ENCODE peak calls at places on chromosomes 7 and 10, in four cellular contexts. A is epithelial cell of esophagus; T is CD4-positive, alpha-beta T cell; S is choroid plexus epithelial cell. V is an unnamed sample.

GRCh38 chr7:31335161-31335888 is 5.2 kb downstream of the NEUROD6 start:
- DNase-seq in A (no peak), T (no peak), S (no peak), V (no peak)

GRCh38 chr10:115432188-115432819 is 339.1 kb downstream of the ATRNL1 start:
- DNase-seq in A (peak; percentile 27), T (no peak), S (peak; percentile 60), V (no peak)

GRCh38 chr10:36885746-36886145 is 239.7 kb upstream of the ANKRD30A start:
- DNase-seq in A (no peak), T (no peak), S (no peak), V (no peak)

GRCh38 chr10:117536862-117537435 is 5.6 kb upstream of the EMX2 start:
- DNase-seq in A (no peak), T (no peak), S (no peak), V (no peak)

GRCh38 chr7:93944673-93945072 is 23.1 kb downstream of the GNG11 start:
- DNase-seq in A (no peak), T (no peak), S (peak; percentile 62), V (no peak)

GRCh38 chr7:116673504-116673865 is 1.5 kb downstream of the MET start:
- DNase-seq in A (peak; percentile 21), T (no peak), S (no peak), V (no peak)

GRCh38 chr7:150333659-150334058 is 7.8 kb downstream of the RARRES2 start:
- DNase-seq in A (no peak), T (no peak), S (no peak), V (no peak)

GRCh38 chr10:34150103-34150502 is 665.0 kb downstream of the PARD3 start:
- DNase-seq in A (no peak), T (no peak), S (no peak), V (no peak)

GRCh38 chr7:46586406-46586805 is 665.3 kb upstream of the IGFBP3 start:
- DNase-seq in A (no peak), T (no peak), S (peak; percentile 71), V (no peak)

GRCh38 chr10:46224414-46224682 is 62.4 kb upstream of the ANTXRL start:
- DNase-seq in A (no peak), T (no peak), S (no peak), V (no peak)

GRCh38 chr10:50576245-50576815 is 47.4 kb downstream of the SGMS1 start:
- DNase-seq in A (no peak), T (no peak), S (no peak), V (no peak)

GRCh38 chr10:61471491-61471890 is 18.3 kb upstream of the TMEM26 start:
- DNase-seq in A (no peak), T (no peak), S (peak; percentile 17), V (no peak)

GRCh38 chr7:23787272-23787671 is 77.3 kb downstream of the STK31 start:
- DNase-seq in A (peak; percentile 1), T (no peak), S (no peak), V (no peak)

GRCh38 chr7:41122256-41122987 is 580.5 kb downstream of the INHBA start:
- DNase-seq in A (no peak), T (no peak), S (no peak), V (no peak)

GRCh38 chr7:113521468-113521867 is 397.3 kb downstream of the PPP1R3A start:
- DNase-seq in A (peak; percentile 55), T (no peak), S (peak; percentile 18), V (no peak)

GRCh38 chr10:49608925-49609282 is 1.2 kb upstream of the SLC18A3 start:
- DNase-seq in A (no peak), T (no peak), S (no peak), V (no peak)

GRCh38 chr7:24851791-24852190 is 94.5 kb upstream of the GSDME start:
- DNase-seq in A (peak; percentile 59), T (no peak), S (peak; percentile 58), V (peak; percentile 30)

GRCh38 chr10:114061148-114061547 is 17.5 kb downstream of the ADRB1 start:
- DNase-seq in A (peak; percentile 99), T (no peak), S (no peak), V (peak; percentile 92)

GRCh38 chr10:93067443-93068365 is 6.0 kb upstream of the CYP26A1 start:
- DNase-seq in A (no peak), T (no peak), S (no peak), V (no peak)

GRCh38 chr10:26887611-26888215 is 27.0 kb upstream of the ABI1 start:
- DNase-seq in A (peak; percentile 61), T (no peak), S (no peak), V (no peak)

GRCh38 chr10:2852574-2853323 is 214.6 kb upstream of the PFKP start:
- DNase-seq in A (no peak), T (no peak), S (no peak), V (no peak)

GRCh38 chr7:149780056-149780455 is 6.7 kb upstream of the ZNF467 start:
- DNase-seq in A (no peak), T (no peak), S (no peak), V (no peak)

GRCh38 chr10:75398630-75399460 is 2.7 kb downstream of the ZNF503 start:
- DNase-seq in A (peak; percentile 40), T (no peak), S (no peak), V (no peak)

GRCh38 chr7:100895956-100896742 is 461 bp upstream of the ACHE start:
- DNase-seq in A (no peak), T (no peak), S (no peak), V (no peak)

GRCh38 chr7:54215424-54215823 is 326.8 kb upstream of the VSTM2A start:
- DNase-seq in A (no peak), T (no peak), S (no peak), V (no peak)

GRCh38 chr10:48779546-48780152 is 95.0 kb downstream of the WDFY4 start:
- DNase-seq in A (no peak), T (no peak), S (no peak), V (no peak)

GRCh38 chr10:72639441-72639873 is 13.6 kb upstream of the MICU1 start:
- DNase-seq in A (no peak), T (no peak), S (no peak), V (no peak)

GRCh38 chr7:6497637-6497905 is 49.8 kb upstream of the DAGLB start:
- DNase-seq in A (no peak), T (no peak), S (no peak), V (no peak)

GRCh38 chr10:82982110-82982608 is 1107.2 kb downstream of the NRG3 start:
- DNase-seq in A (peak; percentile 58), T (no peak), S (peak; percentile 74), V (peak; percentile 69)

GRCh38 chr10:47025540-47026300 is 114.5 kb downstream of the PTPN20 start:
- DNase-seq in A (no peak), T (no peak), S (peak; percentile 14), V (no peak)

GRCh38 chr7:1663243-1663642 is 6.8 kb upstream of the ELFN1 start:
- DNase-seq in A (no peak), T (no peak), S (no peak), V (no peak)

GRCh38 chr7:98091061-98091460 is 15.6 kb upstream of the LMTK2 start:
- DNase-seq in A (peak; percentile 90), T (no peak), S (no peak), V (peak; percentile 62)

GRCh38 chr10:113099431-113100298 is 149.6 kb downstream of the TCF7L2 start:
- DNase-seq in A (peak; percentile 80), T (no peak), S (peak; percentile 62), V (peak; percentile 82)

GRCh38 chr7:148735967-148736366 is 37.3 kb downstream of the CUL1 start:
- DNase-seq in A (no peak), T (no peak), S (no peak), V (no peak)

GRCh38 chr10:109966961-109967738 is 40.6 kb upstream of the ADD3 start:
- DNase-seq in A (no peak), T (no peak), S (peak; percentile 73), V (no peak)

GRCh38 chr10:95832216-95833037 is 75.3 kb upstream of the CC2D2B start:
- DNase-seq in A (no peak), T (peak; percentile 3), S (no peak), V (no peak)

GRCh38 chr7:30914611-30915601 is 3.3 kb downstream of the AQP1 start:
- DNase-seq in A (no peak), T (no peak), S (no peak), V (peak; percentile 41)

GRCh38 chr10:23081156-23081833 is 14.1 kb upstream of the MSRB2 start:
- DNase-seq in A (peak; percentile 38), T (no peak), S (no peak), V (no peak)

GRCh38 chr7:50610521-50611277 is 45.5 kb upstream of the DDC start:
- DNase-seq in A (peak; percentile 72), T (peak; percentile 50), S (peak; percentile 63), V (peak; percentile 36)

GRCh38 chr7:36361227-36361626 is 28.4 kb upstream of the ANLN start:
- DNase-seq in A (no peak), T (no peak), S (no peak), V (no peak)

GRCh38 chr7:4791738-4792536 is 16.5 kb downstream of the AP5Z1 start:
- DNase-seq in A (peak; percentile 43), T (peak; percentile 81), S (peak; percentile 70), V (peak; percentile 58)
- TF ChIP-seq CTCF in A (peak; percentile 45), T (peak; percentile 86), S (peak; percentile 59), V (peak; percentile 73)

DNA sequence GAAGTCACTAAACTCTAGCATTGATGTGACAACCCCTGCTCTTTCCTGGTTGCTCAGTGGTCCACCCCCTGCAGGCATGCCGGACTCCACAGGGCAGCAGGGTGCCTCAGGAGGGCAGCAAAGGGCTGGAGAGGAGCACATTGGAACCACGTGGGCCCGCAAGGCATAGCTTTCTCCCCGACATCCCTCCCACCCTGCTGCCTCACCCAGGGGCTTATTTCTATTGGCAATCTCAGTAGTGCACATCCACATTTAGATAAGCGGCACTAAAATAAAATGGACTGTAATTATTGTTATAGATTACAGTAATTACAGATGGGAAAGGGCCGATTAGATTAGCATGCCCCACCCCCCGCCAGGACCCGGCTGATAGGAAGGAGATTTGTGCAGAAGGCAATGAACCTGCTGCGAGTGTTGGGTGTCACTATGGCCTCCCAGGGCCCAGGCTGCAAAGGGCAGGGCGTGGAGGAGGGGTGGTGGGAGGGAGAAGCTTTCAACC is 580.1 kb downstream of the GRID1 start:
- DNase-seq in A (no peak), T (no peak), S (no peak), V (no peak)
- TF ChIP-seq CTCF in A (no peak), T (no peak), S (no peak), V (no peak)

DNA sequence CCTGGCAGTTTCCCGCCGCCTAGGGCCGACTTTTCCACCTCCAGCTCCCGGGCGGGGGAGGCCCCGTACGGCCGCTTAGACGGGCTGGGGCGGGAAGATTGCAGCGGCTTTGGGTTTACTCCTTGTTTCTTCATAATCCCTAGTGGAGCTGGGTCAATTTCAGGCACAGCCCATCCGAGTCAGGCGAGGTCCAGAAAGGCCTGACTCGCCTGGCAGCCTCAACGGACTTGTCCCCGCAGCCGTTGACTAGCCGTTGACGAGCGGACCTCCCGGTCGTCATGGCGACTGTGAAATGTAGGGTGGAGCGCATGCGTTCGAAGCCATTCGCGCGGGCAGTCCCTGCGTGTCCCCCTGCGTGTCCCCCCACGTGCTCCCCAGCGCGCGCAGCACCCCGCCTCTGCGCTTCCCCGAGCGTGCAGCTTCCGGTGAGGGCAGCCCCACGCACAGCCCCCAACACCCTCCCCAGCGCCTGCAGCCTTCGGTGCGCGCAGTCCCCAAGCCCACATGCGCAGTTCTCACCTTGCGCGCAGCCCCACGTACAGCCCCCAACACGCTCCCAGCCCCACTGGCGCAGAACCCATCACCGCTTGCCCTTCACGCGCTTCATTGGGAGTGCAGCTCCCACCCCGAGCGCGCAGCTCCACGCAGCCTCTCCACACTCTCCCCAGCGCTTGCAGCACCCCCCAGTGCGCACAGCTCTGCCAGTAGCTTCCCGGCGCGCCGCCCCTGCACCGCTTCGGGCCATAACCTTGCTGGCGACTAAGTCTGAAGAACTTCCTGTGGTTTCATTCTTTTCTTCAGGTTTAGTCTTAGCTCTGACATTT is 67.8 kb downstream of the TBX20 start:
- DNase-seq in A (peak; percentile 14), T (no peak), S (peak; percentile 33), V (no peak)
- TF ChIP-seq CTCF in A (no peak), T (no peak), S (no peak), V (no peak)

GRCh38 chr7:73971701-73972341 is 56.2 kb upstream of the ELN start:
- DNase-seq in A (peak; percentile 34), T (no peak), S (no peak), V (peak; percentile 40)
- TF ChIP-seq CTCF in A (peak; percentile 54), T (no peak), S (peak; percentile 37), V (no peak)

V was measured in RWPE1.